ENCODE peak calls at places on chromosomes 16 and 17, in eight cellular contexts. O is Ammon's horn; N is stimulated activated CD4-positive, alpha-beta T cell treated with anti-CD3 and anti-CD28 coated beads, Interleukin-4, amount 100 ng/mL, for 1 hour; R is upper lobe of right lung; P is GM12891; T is neural progenitor cell; K is NCI-H1092 treated with DMSO at 0.1 percent for 48 hours; J is CD4-positive, alpha-beta T cell. F is an unnamed sample.

GRCh38 chr17:61756561-61756960 is 106.8 kb downstream of the BRIP1 start:
- DNase-seq in P (no peak), T (no peak), N (no peak), R (no peak), J (no peak), O (no peak), K (no peak), F (no peak)

GRCh38 chr16:56202036-56202435 is 10.7 kb downstream of the GNAO1 start:
- DNase-seq in N (no peak), J (no peak), P (no peak), T (no peak), O (no peak), K (peak), R (no peak), F (no peak)

GRCh38 chr16:1732071-1732470 is 26.1 kb downstream of the MAPK8IP3 start:
- DNase-seq in J (no peak), O (no peak), R (no peak), K (no peak), T (no peak), N (no peak), P (no peak), F (no peak)

GRCh38 chr17:58176200-58176599 is 9.4 kb downstream of the OR4D2 start:
- DNase-seq in J (no peak), N (no peak), T (peak), P (no peak), O (no peak), K (no peak), R (no peak), F (no peak)

GRCh38 chr17:34443832-34444469 is 80.9 kb upstream of the CCL1 start:
- DNase-seq in J (no peak), P (no peak), K (no peak), R (no peak), N (no peak), T (peak), O (peak), F (no peak)

GRCh38 chr16:10846213-10846998 is 27.8 kb upstream of the TVP23A start:
- DNase-seq in J (no peak), P (no peak), O (peak), T (no peak), N (no peak), R (no peak), K (no peak), F (no peak)

GRCh38 chr16:5642470-5642869 is 544.9 kb upstream of the EEF2KMT start:
- DNase-seq in O (no peak), T (peak), N (no peak), R (no peak), J (no peak), P (no peak), K (peak), F (no peak)

GRCh38 chr17:46264456-46265198 is 30.3 kb upstream of the LRRC37A start:
- DNase-seq in N (no peak), J (no peak), O (no peak), K (no peak), R (no peak), P (no peak), T (no peak), F (no peak)

GRCh38 chr17:28468781-28469180 is 4.7 kb upstream of the SLC13A2 start:
- DNase-seq in P (no peak), T (no peak), R (no peak), K (no peak), O (no peak), N (no peak), J (no peak), F (no peak)

GRCh38 chr16:81752225-81752875 is 26.7 kb upstream of the PLCG2 start:
- DNase-seq in K (no peak), N (no peak), T (no peak), P (peak), O (peak), R (peak), J (no peak), F (no peak)

GRCh38 chr16:10250137-10250850 is 68.1 kb upstream of the GRIN2A start:
- DNase-seq in N (no peak), K (no peak), J (no peak), R (no peak), T (no peak), P (no peak), O (no peak), F (no peak)

GRCh38 chr16:31869511-31870201 is 4.0 kb upstream of the ZNF267 start:
- DNase-seq in P (no peak), O (peak), K (no peak), N (peak), T (no peak), R (peak), J (peak), F (peak)

GRCh38 chr16:88973007-88973410 is 4.0 kb downstream of the CBFA2T3 start:
- DNase-seq in T (peak), J (no peak), R (no peak), O (no peak), K (no peak), N (no peak), P (no peak), F (no peak)

GRCh38 chr16:31871510-31871909 is 2.1 kb upstream of the ZNF267 start:
- DNase-seq in T (no peak), O (no peak), J (no peak), K (no peak), P (no peak), N (no peak), R (no peak), F (no peak)

GRCh38 chr17:7857724-7858486 is at the start of gene CYB5D1:
- DNase-seq in T (peak), J (peak), P (peak), R (peak), N (peak), O (peak), K (peak), F (peak)

GRCh38 chr16:79668502-79668901 is 68.0 kb upstream of the MAF start:
- DNase-seq in T (no peak), J (no peak), O (no peak), N (no peak), P (no peak), K (no peak), R (no peak), F (no peak)

GRCh38 chr16:14307623-14308356 is 236.7 kb downstream of the MRTFB start:
- DNase-seq in K (no peak), J (no peak), P (no peak), O (no peak), T (no peak), R (no peak), N (no peak), F (no peak)

GRCh38 chr17:77400445-77400870 is 259.7 kb downstream of the SEC14L1 start:
- DNase-seq in J (peak), K (peak), P (peak), N (peak), O (no peak), R (no peak), T (peak), F (no peak)

GRCh38 chr16:16096161-16096857 is 127.0 kb downstream of the ABCC6 start:
- DNase-seq in T (peak), J (no peak), K (no peak), O (no peak), P (no peak), N (no peak), R (no peak), F (peak)

GRCh38 chr16:49458221-49458620 is 84.6 kb downstream of the C16orf78 start:
- DNase-seq in O (no peak), J (no peak), N (no peak), R (peak), P (no peak), T (no peak), K (no peak), F (no peak)

GRCh38 chr17:9875441-9875840 is 29.6 kb downstream of the RCVRN start:
- DNase-seq in K (no peak), R (no peak), N (no peak), O (peak), J (no peak), P (no peak), T (peak), F (no peak)

GRCh38 chr17:57086069-57086930 is 1.3 kb downstream of the AKAP1 start:
- DNase-seq in P (no peak), J (peak), K (peak), O (peak), N (peak), T (peak), R (peak), F (peak)

GRCh38 chr17:1252203-1252608 is 18.0 kb upstream of the BHLHA9 start:
- DNase-seq in K (peak), O (peak), T (no peak), R (no peak), P (no peak), J (no peak), N (no peak), F (peak)

GRCh38 chr16:73205153-73205549 is 157.2 kb upstream of the ZFHX3 start:
- DNase-seq in T (no peak), R (no peak), K (no peak), N (no peak), J (no peak), P (no peak), O (no peak), F (no peak)

GRCh38 chr17:55774834-55775233 is 24.0 kb downstream of the PCTP start:
- DNase-seq in R (no peak), J (no peak), K (peak), T (peak), N (no peak), P (no peak), O (peak), F (peak)

GRCh38 chr16:15948532-15949209 is 745 bp upstream of the ABCC1 start:
- DNase-seq in O (no peak), K (no peak), P (peak), T (no peak), J (no peak), R (peak), N (no peak), F (no peak)

GRCh38 chr16:69535123-69536050 is 30.4 kb upstream of the NFAT5 start:
- DNase-seq in R (no peak), N (no peak), J (no peak), O (no peak), T (no peak), P (no peak), K (no peak), F (no peak)

GRCh38 chr16:74563828-74564263 is 43.1 kb downstream of the GLG1 start:
- DNase-seq in J (no peak), N (peak), O (no peak), R (no peak), K (no peak), P (no peak), T (no peak), F (no peak)

GRCh38 chr17:64418506-64419339 is 28.1 kb upstream of the PECAM1 start:
- DNase-seq in T (peak), N (no peak), O (peak), K (peak), R (peak), J (no peak), P (no peak), F (no peak)

GRCh38 chr17:56785396-56785795 is 48.3 kb downstream of the C17orf67 start:
- DNase-seq in P (no peak), J (no peak), N (no peak), O (peak), T (no peak), R (no peak), K (no peak), F (no peak)

GRCh38 chr17:81481011-81481799 is 31.4 kb downstream of the ACTG1 start:
- DNase-seq in J (peak), T (peak), P (no peak), K (peak), R (peak), O (peak), N (peak), F (peak)

GRCh38 chr17:39763046-39763800 is 25.5 kb downstream of the GRB7 start:
- DNase-seq in T (no peak), N (no peak), P (no peak), J (no peak), O (no peak), R (no peak), K (no peak), F (no peak)

F was measured in NCI-H2029.